ENCODE peak calls at places on chromosome 17, in ten cellular contexts. One of them, this sample, is unnamed.

GRCh38 chr17:50660042-50660886 is 25.6 kb downstream of the ABCC3 start:
- DNase-seq in HL-60: peak
- DNase-seq in PC-9: peak
- DNase-seq in glutamatergic neuron: no peak
- DNase-seq in stomach: peak
- DNase-seq in fibroblast of lung: no peak
- DNase-seq in AG04449: no peak
- DNase-seq in H1: no peak
- DNase-seq in lower leg skin: no peak
- DNase-seq in uterus: no peak
- DNase-seq in this sample: no peak

GRCh38 chr17:82235056-82235774 is 6.4 kb downstream of the SLC16A3 start:
- DNase-seq in lower leg skin: no peak
- DNase-seq in H1: no peak
- DNase-seq in HL-60: no peak
- DNase-seq in glutamatergic neuron: no peak
- DNase-seq in PC-9: no peak
- DNase-seq in stomach: no peak
- DNase-seq in AG04449: no peak
- DNase-seq in fibroblast of lung: no peak
- DNase-seq in uterus: no peak
- DNase-seq in this sample: no peak

GRCh38 chr17:66702106-66702936 is 132.6 kb upstream of the CACNG5 start:
- DNase-seq in glutamatergic neuron: no peak
- DNase-seq in fibroblast of lung: no peak
- DNase-seq in H1: no peak
- DNase-seq in PC-9: peak
- DNase-seq in lower leg skin: no peak
- DNase-seq in stomach: no peak
- DNase-seq in uterus: no peak
- DNase-seq in HL-60: no peak
- DNase-seq in AG04449: no peak
- DNase-seq in this sample: no peak

GRCh38 chr17:49554694-49555494 is 20.8 kb upstream of the NXPH3 start:
- DNase-seq in lower leg skin: peak
- DNase-seq in stomach: no peak
- DNase-seq in H1: no peak
- DNase-seq in HL-60: no peak
- DNase-seq in AG04449: no peak
- DNase-seq in glutamatergic neuron: no peak
- DNase-seq in PC-9: no peak
- DNase-seq in uterus: no peak
- DNase-seq in fibroblast of lung: no peak
- DNase-seq in this sample: no peak

GRCh38 chr17:82098939-82099765 is 1.1 kb upstream of the FASN start:
- DNase-seq in lower leg skin: no peak
- DNase-seq in glutamatergic neuron: no peak
- DNase-seq in fibroblast of lung: no peak
- DNase-seq in PC-9: no peak
- DNase-seq in uterus: peak
- DNase-seq in stomach: no peak
- DNase-seq in H1: no peak
- DNase-seq in HL-60: peak
- DNase-seq in AG04449: no peak
- DNase-seq in this sample: no peak

GRCh38 chr17:55690105-55690508 is 32.6 kb downstream of the TMEM100 start:
- DNase-seq in glutamatergic neuron: no peak
- DNase-seq in H1: no peak
- DNase-seq in lower leg skin: no peak
- DNase-seq in stomach: no peak
- DNase-seq in fibroblast of lung: no peak
- DNase-seq in AG04449: no peak
- DNase-seq in uterus: no peak
- DNase-seq in HL-60: peak
- DNase-seq in PC-9: no peak
- DNase-seq in this sample: peak

GRCh38 chr17:76843703-76844484 is 24.3 kb upstream of the MGAT5B start:
- DNase-seq in glutamatergic neuron: peak
- DNase-seq in AG04449: no peak
- DNase-seq in fibroblast of lung: no peak
- DNase-seq in PC-9: no peak
- DNase-seq in lower leg skin: no peak
- DNase-seq in uterus: no peak
- DNase-seq in HL-60: no peak
- DNase-seq in H1: no peak
- DNase-seq in stomach: no peak
- DNase-seq in this sample: no peak

GRCh38 chr17:962166-962565 is 17.4 kb downstream of the NXN start:
- DNase-seq in fibroblast of lung: no peak
- DNase-seq in HL-60: no peak
- DNase-seq in H1: no peak
- DNase-seq in stomach: no peak
- DNase-seq in uterus: no peak
- DNase-seq in AG04449: no peak
- DNase-seq in glutamatergic neuron: no peak
- DNase-seq in lower leg skin: no peak
- DNase-seq in PC-9: no peak
- DNase-seq in this sample: no peak

GRCh38 chr17:50443492-50444051 is 17.6 kb downstream of the ACSF2 start:
- DNase-seq in uterus: no peak
- DNase-seq in AG04449: no peak
- DNase-seq in HL-60: no peak
- DNase-seq in stomach: no peak
- DNase-seq in fibroblast of lung: no peak
- DNase-seq in glutamatergic neuron: no peak
- DNase-seq in H1: no peak
- DNase-seq in lower leg skin: no peak
- DNase-seq in PC-9: peak
- DNase-seq in this sample: no peak

GRCh38 chr17:77214743-77215142 is 74.0 kb downstream of the SEC14L1 start:
- DNase-seq in stomach: peak
- DNase-seq in uterus: no peak
- DNase-seq in AG04449: no peak
- DNase-seq in PC-9: no peak
- DNase-seq in glutamatergic neuron: peak
- DNase-seq in lower leg skin: no peak
- DNase-seq in H1: peak
- DNase-seq in fibroblast of lung: peak
- DNase-seq in HL-60: peak
- DNase-seq in this sample: no peak

GRCh38 chr17:34720760-34721159 is 141.4 kb downstream of the TMEM132E start:
- DNase-seq in fibroblast of lung: no peak
- DNase-seq in HL-60: no peak
- DNase-seq in H1: no peak
- DNase-seq in stomach: no peak
- DNase-seq in PC-9: peak
- DNase-seq in AG04449: no peak
- DNase-seq in uterus: no peak
- DNase-seq in glutamatergic neuron: no peak
- DNase-seq in lower leg skin: no peak
- DNase-seq in this sample: no peak

GRCh38 chr17:70564006-70564620 is 394.8 kb downstream of the KCNJ2 start:
- DNase-seq in H1: no peak
- DNase-seq in PC-9: no peak
- DNase-seq in uterus: no peak
- DNase-seq in AG04449: no peak
- DNase-seq in HL-60: no peak
- DNase-seq in glutamatergic neuron: no peak
- DNase-seq in stomach: no peak
- DNase-seq in lower leg skin: no peak
- DNase-seq in fibroblast of lung: peak
- DNase-seq in this sample: peak

GRCh38 chr17:78001182-78001581 is 42.7 kb downstream of the TNRC6C start:
- DNase-seq in PC-9: no peak
- DNase-seq in lower leg skin: no peak
- DNase-seq in HL-60: no peak
- DNase-seq in H1: no peak
- DNase-seq in AG04449: no peak
- DNase-seq in fibroblast of lung: peak
- DNase-seq in stomach: no peak
- DNase-seq in glutamatergic neuron: no peak
- DNase-seq in uterus: no peak
- DNase-seq in this sample: no peak

GRCh38 chr17:77117415-77117814 is 23.4 kb upstream of the SEC14L1 start:
- DNase-seq in uterus: no peak
- DNase-seq in lower leg skin: no peak
- DNase-seq in HL-60: no peak
- DNase-seq in AG04449: no peak
- DNase-seq in stomach: no peak
- DNase-seq in PC-9: no peak
- DNase-seq in H1: no peak
- DNase-seq in fibroblast of lung: peak
- DNase-seq in glutamatergic neuron: no peak
- DNase-seq in this sample: no peak

GRCh38 chr17:42061641-42062487 is 11.5 kb upstream of the C17orf113 start:
- DNase-seq in uterus: no peak
- DNase-seq in PC-9: no peak
- DNase-seq in HL-60: no peak
- DNase-seq in fibroblast of lung: no peak
- DNase-seq in AG04449: no peak
- DNase-seq in lower leg skin: no peak
- DNase-seq in stomach: no peak
- DNase-seq in H1: no peak
- DNase-seq in glutamatergic neuron: no peak
- DNase-seq in this sample: no peak

GRCh38 chr17:46195217-46195855 is 2.1 kb upstream of the KANSL1 start:
- DNase-seq in H1: no peak
- DNase-seq in HL-60: peak
- DNase-seq in AG04449: no peak
- DNase-seq in lower leg skin: no peak
- DNase-seq in fibroblast of lung: no peak
- DNase-seq in stomach: no peak
- DNase-seq in uterus: no peak
- DNase-seq in PC-9: no peak
- DNase-seq in glutamatergic neuron: no peak
- DNase-seq in this sample: no peak
- TF ChIP-seq CTCF in H1: no peak
- TF ChIP-seq CTCF in HL-60: no peak
- TF ChIP-seq CTCF in AG04449: no peak
- TF ChIP-seq CTCF in lower leg skin: no peak
- TF ChIP-seq CTCF in fibroblast of lung: no peak
- TF ChIP-seq CTCF in stomach: no peak
- TF ChIP-seq CTCF in uterus: no peak
- TF ChIP-seq CTCF in PC-9: no peak
- TF ChIP-seq CTCF in glutamatergic neuron: no peak
- TF ChIP-seq CTCF in this sample: no peak

GRCh38 chr17:18321309-18321708 is 6.2 kb downstream of the SMCR8 start:
- DNase-seq in uterus: no peak
- DNase-seq in lower leg skin: no peak
- DNase-seq in PC-9: peak
- DNase-seq in stomach: no peak
- DNase-seq in glutamatergic neuron: no peak
- DNase-seq in H1: no peak
- DNase-seq in fibroblast of lung: peak
- DNase-seq in AG04449: no peak
- DNase-seq in HL-60: no peak
- DNase-seq in this sample: no peak
- TF ChIP-seq CTCF in uterus: no peak
- TF ChIP-seq CTCF in lower leg skin: no peak
- TF ChIP-seq CTCF in PC-9: no peak
- TF ChIP-seq CTCF in stomach: no peak
- TF ChIP-seq CTCF in glutamatergic neuron: peak
- TF ChIP-seq CTCF in H1: peak
- TF ChIP-seq CTCF in fibroblast of lung: no peak
- TF ChIP-seq CTCF in AG04449: no peak
- TF ChIP-seq CTCF in HL-60: no peak
- TF ChIP-seq CTCF in this sample: no peak

GRCh38 chr17:79085921-79086551 is 11.4 kb downstream of the ENGASE start:
- DNase-seq in lower leg skin: no peak
- DNase-seq in H1: no peak
- DNase-seq in uterus: no peak
- DNase-seq in PC-9: no peak
- DNase-seq in AG04449: no peak
- DNase-seq in fibroblast of lung: no peak
- DNase-seq in glutamatergic neuron: no peak
- DNase-seq in HL-60: no peak
- DNase-seq in stomach: no peak
- DNase-seq in this sample: no peak
- TF ChIP-seq CTCF in lower leg skin: no peak
- TF ChIP-seq CTCF in H1: no peak
- TF ChIP-seq CTCF in uterus: no peak
- TF ChIP-seq CTCF in PC-9: no peak
- TF ChIP-seq CTCF in AG04449: no peak
- TF ChIP-seq CTCF in fibroblast of lung: no peak
- TF ChIP-seq CTCF in glutamatergic neuron: no peak
- TF ChIP-seq CTCF in HL-60: no peak
- TF ChIP-seq CTCF in stomach: no peak
- TF ChIP-seq CTCF in this sample: no peak

GRCh38 chr17:7248811-7249210 is 2.7 kb downstream of the CTDNEP1 start:
- DNase-seq in stomach: no peak
- DNase-seq in glutamatergic neuron: no peak
- DNase-seq in HL-60: no peak
- DNase-seq in lower leg skin: no peak
- DNase-seq in H1: no peak
- DNase-seq in fibroblast of lung: no peak
- DNase-seq in AG04449: no peak
- DNase-seq in PC-9: no peak
- DNase-seq in uterus: no peak
- DNase-seq in this sample: no peak
- TF ChIP-seq CTCF in stomach: no peak
- TF ChIP-seq CTCF in glutamatergic neuron: no peak
- TF ChIP-seq CTCF in HL-60: no peak
- TF ChIP-seq CTCF in lower leg skin: no peak
- TF ChIP-seq CTCF in H1: no peak
- TF ChIP-seq CTCF in fibroblast of lung: no peak
- TF ChIP-seq CTCF in AG04449: no peak
- TF ChIP-seq CTCF in PC-9: no peak
- TF ChIP-seq CTCF in uterus: no peak
- TF ChIP-seq CTCF in this sample: no peak

GRCh38 chr17:64202683-64203430 is 60.2 kb downstream of the TEX2 start:
- DNase-seq in AG04449: no peak
- DNase-seq in uterus: no peak
- DNase-seq in fibroblast of lung: peak
- DNase-seq in glutamatergic neuron: no peak
- DNase-seq in stomach: no peak
- DNase-seq in H1: no peak
- DNase-seq in lower leg skin: no peak
- DNase-seq in HL-60: no peak
- DNase-seq in PC-9: peak
- DNase-seq in this sample: no peak
- TF ChIP-seq CTCF in AG04449: no peak
- TF ChIP-seq CTCF in uterus: no peak
- TF ChIP-seq CTCF in fibroblast of lung: no peak
- TF ChIP-seq CTCF in glutamatergic neuron: no peak
- TF ChIP-seq CTCF in stomach: no peak
- TF ChIP-seq CTCF in H1: no peak
- TF ChIP-seq CTCF in lower leg skin: no peak
- TF ChIP-seq CTCF in HL-60: no peak
- TF ChIP-seq CTCF in PC-9: no peak
- TF ChIP-seq CTCF in this sample: no peak

DNA sequence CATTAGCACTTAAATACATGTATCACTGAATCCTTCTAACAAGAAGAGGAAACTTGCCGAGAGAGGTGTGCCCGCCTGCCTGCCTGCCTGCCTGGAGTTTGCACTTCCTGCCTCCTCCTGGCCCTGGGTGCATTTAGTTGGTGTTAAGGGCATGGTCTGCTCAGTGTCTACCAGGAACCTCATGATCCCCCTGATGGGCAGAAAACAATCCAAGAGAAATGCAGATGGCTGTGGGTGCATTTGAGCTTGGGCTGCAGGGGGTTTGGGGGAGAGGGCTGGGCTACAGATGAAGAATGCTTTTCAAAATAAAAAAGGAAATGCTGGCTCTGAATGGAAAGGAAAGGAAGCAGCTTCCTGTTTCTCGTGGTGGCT is 10.1 kb downstream of the KSR1 start:
- DNase-seq in lower leg skin: no peak
- DNase-seq in stomach: no peak
- DNase-seq in fibroblast of lung: no peak
- DNase-seq in H1: no peak
- DNase-seq in uterus: no peak
- DNase-seq in PC-9: no peak
- DNase-seq in HL-60: peak
- DNase-seq in AG04449: no peak
- DNase-seq in glutamatergic neuron: no peak
- DNase-seq in this sample: no peak
- TF ChIP-seq CTCF in lower leg skin: no peak
- TF ChIP-seq CTCF in stomach: no peak
- TF ChIP-seq CTCF in fibroblast of lung: no peak
- TF ChIP-seq CTCF in H1: no peak
- TF ChIP-seq CTCF in uterus: no peak
- TF ChIP-seq CTCF in PC-9: no peak
- TF ChIP-seq CTCF in HL-60: no peak
- TF ChIP-seq CTCF in AG04449: no peak
- TF ChIP-seq CTCF in glutamatergic neuron: no peak
- TF ChIP-seq CTCF in this sample: no peak